ENCODE peak calls at places on chromosomes 12 and 14, in five cellular contexts. H is neural progenitor cell, A is nephron progenitor cell, P is uterus, T is gastrocnemius medialis. K is an unnamed sample.

GRCh38 chr14:105710119-105711057 is 184.0 kb downstream of the TMEM121 start:
- DNase-seq in H (no peak), A (no peak), P (no peak), T (no peak), K (no peak)

GRCh38 chr14:87995500-87996275 is 2.7 kb upstream of the GALC start:
- DNase-seq in H (peak), A (no peak), P (no peak), T (no peak), K (no peak)

GRCh38 chr14:51018521-51018920 is 74.2 kb upstream of the PYGL start:
- DNase-seq in H (no peak), A (no peak), P (no peak), T (no peak), K (no peak)

GRCh38 chr14:95664546-95664945 is 21.7 kb upstream of the TCL1B start:
- DNase-seq in H (no peak), A (no peak), P (no peak), T (no peak), K (no peak)

GRCh38 chr12:12180575-12180974 is 86.3 kb downstream of the LRP6 start:
- DNase-seq in H (no peak), A (no peak), P (no peak), T (no peak), K (no peak)

GRCh38 chr12:122079532-122080081 is 1.1 kb downstream of the MLXIP start:
- DNase-seq in H (no peak), A (no peak), P (no peak), T (peak), K (no peak)

GRCh38 chr12:12592930-12593329 is 18.7 kb upstream of the CREBL2 start:
- DNase-seq in H (no peak), A (no peak), P (no peak), T (no peak), K (no peak)

GRCh38 chr12:104750061-104750460 is 208.0 kb downstream of the SLC41A2 start:
- DNase-seq in H (no peak), A (no peak), P (no peak), T (no peak), K (no peak)

GRCh38 chr14:103110681-103111296 is 12.5 kb upstream of the TNFAIP2 start:
- DNase-seq in H (no peak), A (no peak), P (no peak), T (no peak), K (no peak)

GRCh38 chr14:29650554-29651269 is 276.9 kb downstream of the PRKD1 start:
- DNase-seq in H (no peak), A (no peak), P (no peak), T (no peak), K (no peak)

GRCh38 chr14:60222820-60223219 is 26.2 kb upstream of the PPM1A start:
- DNase-seq in H (no peak), A (no peak), P (no peak), T (peak), K (no peak)

GRCh38 chr12:51846911-51847829 is 1.3 kb downstream of the FIGNL2 start:
- DNase-seq in H (peak), A (peak), P (peak), T (no peak), K (peak)

GRCh38 chr14:96710060-96710636 is 87.0 kb upstream of the VRK1 start:
- DNase-seq in H (no peak), A (no peak), P (no peak), T (no peak), K (no peak)

GRCh38 chr12:120104924-120105323 is 11.6 kb downstream of the RAB35 start:
- DNase-seq in H (no peak), A (no peak), P (no peak), T (no peak), K (no peak)

GRCh38 chr14:57058319-57058718 is 210.4 kb downstream of the EXOC5 start:
- DNase-seq in H (no peak), A (no peak), P (no peak), T (no peak), K (no peak)

GRCh38 chr12:17284873-17285272 is 678.9 kb upstream of the LMO3 start:
- DNase-seq in H (no peak), A (no peak), P (no peak), T (no peak), K (no peak)

GRCh38 chr12:120495723-120496352 is at the start of gene DYNLL1:
- DNase-seq in H (peak), A (peak), P (peak), T (peak), K (peak)

GRCh38 chr12:84874125-84874824 is 38.3 kb downstream of the SLC6A15 start:
- DNase-seq in H (peak), A (no peak), P (no peak), T (no peak), K (no peak)

GRCh38 chr14:92586001-92586947 is 72.7 kb downstream of the RIN3 start:
- DNase-seq in H (no peak), A (no peak), P (peak), T (no peak), K (no peak)

GRCh38 chr14:65277580-65278270 is 134.8 kb upstream of the FUT8 start:
- DNase-seq in H (peak), A (no peak), P (no peak), T (no peak), K (peak)

GRCh38 chr14:68160269-68160668 is 340.7 kb downstream of the RAD51B start:
- DNase-seq in H (no peak), A (no peak), P (no peak), T (no peak), K (no peak)

GRCh38 chr14:44029933-44030332 is 477.1 kb downstream of the FSCB start:
- DNase-seq in H (no peak), A (no peak), P (no peak), T (no peak), K (no peak)

GRCh38 chr14:105581551-105582341 is 55.4 kb downstream of the TMEM121 start:
- DNase-seq in H (no peak), A (no peak), P (no peak), T (no peak), K (no peak)

GRCh38 chr14:58620011-58620410 is 17.8 kb upstream of the DACT1 start:
- DNase-seq in H (no peak), A (no peak), P (no peak), T (no peak), K (no peak)

GRCh38 chr12:129706716-129707115 is 197.1 kb downstream of the TMEM132D start:
- DNase-seq in H (no peak), A (no peak), P (no peak), T (no peak), K (no peak)

GRCh38 chr12:122979908-122980191 is 631 bp upstream of the ARL6IP4 start:
- DNase-seq in H (peak), A (no peak), P (no peak), T (no peak), K (no peak)

GRCh38 chr14:22781606-22782000 is 15.1 kb downstream of the OXA1L start:
- DNase-seq in H (no peak), A (no peak), P (no peak), T (no peak), K (no peak)

GRCh38 chr12:115213538-115213961 is 529.6 kb upstream of the TBX3 start:
- DNase-seq in H (peak), A (peak), P (no peak), T (no peak), K (no peak)

GRCh38 chr12:81077686-81078441 is at the start of gene ACSS3:
- DNase-seq in H (peak), A (peak), P (peak), T (peak), K (no peak)

GRCh38 chr12:89544730-89545184 is 18.9 kb upstream of the POC1B start:
- DNase-seq in H (peak), A (peak), P (peak), T (peak), K (no peak)

GRCh38 chr12:85445060-85445938 is 165.3 kb downstream of the ALX1 start:
- DNase-seq in H (peak), A (no peak), P (no peak), T (no peak), K (no peak)

GRCh38 chr12:31011746-31012567 is 61.7 kb upstream of the DDX11 start:
- DNase-seq in H (no peak), A (no peak), P (peak), T (no peak), K (no peak)

GRCh38 chr12:31008241-31008711 is 65.4 kb upstream of the DDX11 start:
- DNase-seq in H (no peak), A (no peak), P (no peak), T (no peak), K (peak)

GRCh38 chr12:31011336-31011735 is 62.3 kb upstream of the DDX11 start:
- DNase-seq in H (no peak), A (no peak), P (no peak), T (no peak), K (no peak)

GRCh38 chr12:31008961-31009840 is 64.5 kb upstream of the DDX11 start:
- DNase-seq in H (no peak), A (no peak), P (no peak), T (no peak), K (no peak)

GRCh38 chr12:31009976-31010375 is 63.7 kb upstream of the DDX11 start:
- DNase-seq in H (no peak), A (no peak), P (peak), T (no peak), K (no peak)
- TF ChIP-seq CTCF in H (no peak), A (no peak), P (no peak), T (no peak), K (no peak)

GRCh38 chr12:26853303-26854027 is 20.5 kb upstream of the ITPR2 start:
- DNase-seq in H (peak), A (peak), P (peak), T (peak), K (peak)

GRCh38 chr12:26857465-26858176 is 24.6 kb upstream of the ITPR2 start:
- DNase-seq in H (no peak), A (no peak), P (no peak), T (no peak), K (no peak)

GRCh38 chr12:26854028-26854387 is 21.0 kb upstream of the ITPR2 start:
- DNase-seq in H (no peak), A (no peak), P (no peak), T (no peak), K (no peak)

DNA sequence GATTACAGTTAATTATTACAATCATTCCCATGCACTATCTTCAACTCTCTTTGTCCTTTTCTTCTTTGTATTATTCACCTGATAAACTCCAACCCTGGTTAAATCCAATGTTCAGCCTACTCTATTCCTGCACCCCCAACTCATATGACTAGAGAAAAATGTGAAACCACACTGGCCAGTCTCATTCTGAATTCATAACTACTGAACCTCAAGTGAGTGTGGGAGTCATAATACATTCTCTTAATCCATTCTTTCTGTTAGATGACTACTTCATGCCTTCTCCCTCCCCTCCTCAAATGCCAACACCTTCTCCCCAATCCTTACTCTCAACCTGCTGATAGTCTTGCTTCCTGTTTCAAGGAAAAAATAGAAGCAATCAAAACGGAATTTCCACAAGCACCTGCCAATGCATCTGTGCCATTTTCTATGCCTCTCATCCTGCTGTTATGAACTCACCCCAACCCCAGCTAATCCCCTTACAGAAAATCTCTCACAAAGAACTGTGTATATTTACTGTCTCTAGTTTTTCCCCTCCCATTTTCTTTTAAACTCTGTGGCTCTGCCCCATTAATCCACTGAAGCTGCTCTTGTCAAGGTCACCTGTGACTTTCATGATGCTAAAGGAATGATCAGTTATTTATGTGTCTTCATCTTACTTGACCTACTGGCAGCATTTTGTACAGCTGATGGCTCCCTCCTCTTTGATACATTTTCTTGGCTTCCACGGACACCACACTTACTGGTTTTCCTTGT is 22.5 kb upstream of the ITPR2 start:
- DNase-seq in H (no peak), A (no peak), P (no peak), T (no peak), K (no peak)
- TF ChIP-seq CTCF in H (no peak), A (no peak), P (no peak), T (no peak), K (no peak)

GRCh38 chr14:20472566-20473206 is 3.5 kb downstream of the PNP start:
- DNase-seq in H (no peak), A (no peak), P (no peak), T (no peak), K (no peak)

GRCh38 chr14:20469242-20469889 is at the start of gene PNP:
- DNase-seq in H (peak), A (peak), P (peak), T (peak), K (peak)

GRCh38 chr14:20468773-20469241 is 399 bp upstream of the PNP start:
- DNase-seq in H (peak), A (peak), P (peak), T (no peak), K (no peak)

GRCh38 chr14:20469890-20470858 is 968 bp downstream of the PNP start:
- DNase-seq in H (peak), A (peak), P (peak), T (no peak), K (no peak)
- TF ChIP-seq CTCF in H (no peak), A (no peak), P (no peak), T (no peak), K (no peak)

GRCh38 chr14:106807493-106807892 is 1281.1 kb downstream of the TMEM121 start:
- DNase-seq in H (no peak), A (no peak), P (no peak), T (no peak), K (no peak)

GRCh38 chr14:106803379-106803778 is 1277.0 kb downstream of the TMEM121 start:
- DNase-seq in H (no peak), A (no peak), P (no peak), T (no peak), K (no peak)

GRCh38 chr14:106808458-106808857 is 1282.1 kb downstream of the TMEM121 start:
- DNase-seq in H (no peak), A (no peak), P (no peak), T (no peak), K (no peak)

DNA sequence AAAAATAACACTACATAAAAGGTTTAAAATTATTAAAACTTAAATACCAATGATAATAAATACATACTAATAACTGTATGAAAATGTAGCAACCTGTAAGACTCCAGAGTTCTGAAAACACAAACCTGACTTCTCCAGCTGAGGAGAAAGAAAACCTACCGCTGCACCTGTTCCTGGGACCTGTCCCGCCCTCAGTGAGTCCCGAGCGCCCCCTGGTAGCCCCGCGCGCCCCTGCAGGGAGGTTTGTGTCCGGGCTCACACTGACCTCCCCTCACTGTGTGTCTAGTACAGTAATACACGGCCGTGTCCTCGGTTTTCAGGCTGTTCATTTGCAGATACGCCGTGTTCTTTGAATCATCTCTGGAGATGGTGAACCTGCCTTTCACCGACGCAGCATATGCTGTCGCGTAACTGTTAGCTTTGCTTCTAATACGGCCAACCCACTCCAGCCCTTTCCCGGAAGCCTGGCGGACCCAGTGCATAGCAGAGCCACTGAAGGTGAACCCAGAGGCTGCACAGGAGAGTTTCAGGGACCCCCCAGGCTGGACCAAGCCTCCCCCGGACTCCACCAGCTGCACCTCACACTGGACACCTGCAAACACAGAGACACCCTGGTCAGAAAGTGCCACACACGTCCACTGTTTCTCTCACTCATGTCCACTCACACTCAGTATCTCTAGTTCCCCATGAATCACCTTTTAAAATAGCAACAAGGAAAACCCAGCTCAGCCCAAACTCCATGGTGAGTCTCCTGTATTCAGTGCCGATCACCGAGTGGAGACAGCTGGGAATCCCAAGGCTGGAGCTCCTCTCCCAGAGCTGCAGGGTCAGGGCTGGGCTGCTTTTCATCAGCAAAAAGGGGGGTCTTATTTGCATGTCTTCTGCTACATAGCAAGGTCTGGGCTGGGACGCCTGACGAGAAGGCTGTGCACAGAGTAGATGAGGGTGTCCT is 1276.3 kb downstream of the TMEM121 start:
- DNase-seq in H (no peak), A (no peak), P (no peak), T (no peak), K (no peak)
- TF ChIP-seq CTCF in H (no peak), A (no peak), P (no peak), T (no peak), K (no peak)

DNA sequence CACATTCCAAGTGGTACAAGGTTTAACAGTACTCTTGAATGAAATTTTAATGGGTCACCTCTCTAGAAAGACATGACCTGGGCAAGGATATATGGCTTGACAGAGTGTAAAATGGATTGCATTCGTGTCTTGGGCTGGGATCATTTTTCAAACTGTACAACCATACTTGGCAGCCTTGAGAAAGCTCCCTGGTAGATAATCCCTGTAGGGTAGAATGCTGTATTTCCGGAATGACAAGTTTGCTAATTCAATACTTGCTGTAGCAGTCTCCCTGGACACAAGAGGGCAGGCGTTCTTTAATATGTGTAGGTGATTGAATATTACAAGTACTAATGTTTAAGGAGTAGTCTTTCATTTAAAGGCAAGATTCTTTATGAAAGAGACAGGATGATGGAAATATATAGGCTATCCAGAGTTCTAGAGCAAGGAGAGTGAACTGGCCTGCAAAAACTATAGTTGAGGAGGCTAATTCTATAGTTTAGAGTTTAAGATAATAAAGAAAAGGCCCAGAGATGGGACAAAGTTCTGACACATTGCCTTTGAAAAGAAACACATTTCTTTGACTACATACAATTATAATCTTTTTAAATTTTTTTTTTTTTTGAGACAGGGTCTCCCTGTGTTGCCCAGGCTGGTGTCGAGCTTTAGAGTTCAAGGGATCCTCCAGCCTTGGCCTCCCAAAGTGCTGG is 53.4 kb downstream of the PLBD1 start:
- DNase-seq in H (peak), A (no peak), P (no peak), T (no peak), K (no peak)
- TF ChIP-seq CTCF in H (peak), A (no peak), P (no peak), T (no peak), K (peak)